ENCODE peak calls at places on chromosome 3, in ten cellular contexts. H is glutamatergic neuron, R is pancreas, Y is mesothelial cell of epicardium, X is AG04450, I is fibroblast of lung, G is upper lobe of right lung, A is fibroblast of the aortic adventitia, N is natural killer cell, U is GM23338. F is an unnamed sample.

GRCh38 chr3:112794622-112795172 is 52.0 kb downstream of the CD200R1L start:
- DNase-seq in I (no peak), N (no peak), U (no peak), G (no peak), X (no peak), Y (no peak), H (no peak), R (no peak), A (no peak), F (no peak)

GRCh38 chr3:25478358-25478757 is 50.3 kb downstream of the RARB start:
- DNase-seq in A (no peak), N (no peak), I (no peak), U (no peak), G (no peak), H (no peak), R (no peak), Y (no peak), X (no peak), F (no peak)

GRCh38 chr3:190089711-190090110 is 31.0 kb downstream of the P3H2 start:
- DNase-seq in H (no peak), N (no peak), A (no peak), G (no peak), R (no peak), X (no peak), Y (no peak), U (no peak), I (peak; percentile 76), F (peak; percentile 38)

GRCh38 chr3:87052499-87053260 is 61.7 kb upstream of the VGLL3 start:
- DNase-seq in H (no peak), R (no peak), I (no peak), X (no peak), U (peak; percentile 66), N (no peak), G (no peak), A (no peak), Y (no peak), F (no peak)

GRCh38 chr3:106114848-106115247 is 246.0 kb upstream of the CBLB start:
- DNase-seq in Y (no peak), X (no peak), A (peak; percentile 71), G (no peak), I (peak; percentile 60), H (no peak), N (no peak), U (no peak), R (no peak), F (no peak)

GRCh38 chr3:65575376-65575840 is 463.3 kb downstream of the MAGI1 start:
- DNase-seq in G (no peak), R (no peak), U (no peak), N (no peak), A (peak; percentile 81), I (peak; percentile 90), H (no peak), X (peak; percentile 88), Y (no peak), F (no peak)

GRCh38 chr3:113211370-113212154 is at the start of gene BOC:
- DNase-seq in G (peak; percentile 68), I (peak; percentile 82), H (peak; percentile 51), N (no peak), R (peak; percentile 57), A (peak; percentile 69), Y (no peak), U (peak; percentile 75), X (no peak), F (peak; percentile 74)

GRCh38 chr3:87167634-87168456 is 59.3 kb upstream of the CHMP2B start:
- DNase-seq in G (no peak), I (peak; percentile 34), R (no peak), Y (no peak), X (no peak), H (no peak), U (peak; percentile 71), A (peak; percentile 77), N (no peak), F (peak; percentile 28)

DNA sequence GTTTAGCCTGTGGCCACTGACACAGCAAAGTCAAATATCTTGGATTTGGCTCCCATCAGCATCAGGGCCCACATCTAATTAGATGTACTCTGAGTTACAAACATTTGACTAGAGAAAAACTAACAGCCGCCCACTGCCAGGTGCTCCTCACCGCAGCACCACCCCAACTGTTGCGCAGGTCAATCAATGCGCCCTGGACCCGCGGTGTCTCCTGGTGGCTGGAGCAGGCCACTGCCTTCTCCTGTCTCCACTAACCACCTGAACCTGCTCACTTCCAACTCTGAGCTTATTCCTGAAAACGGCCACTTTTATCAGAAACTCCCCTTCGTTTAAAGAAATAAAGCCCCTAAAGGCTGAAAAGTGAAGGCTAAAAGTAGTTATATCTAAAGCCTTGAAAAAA is 4.3 kb downstream of the RIOX2 start:
- DNase-seq in Y (no peak), R (no peak), U (peak; percentile 56), I (no peak), H (no peak), G (no peak), X (no peak), N (no peak), A (no peak), F (no peak)
- TF ChIP-seq CTCF in Y (no peak), R (no peak), U (peak; percentile 67), I (no peak), H (no peak), G (no peak), X (no peak), N (no peak), A (no peak), F (no peak)

GRCh38 chr3:101193957-101194356 is 126.4 kb downstream of the IMPG2 start:
- DNase-seq in R (no peak), Y (no peak), X (no peak), H (no peak), A (peak; percentile 54), N (no peak), I (peak; percentile 71), G (no peak), U (no peak), F (no peak)

GRCh38 chr3:101200461-101200860 is 119.9 kb downstream of the IMPG2 start:
- DNase-seq in A (peak; percentile 57), I (no peak), X (no peak), U (no peak), Y (no peak), H (no peak), R (no peak), G (no peak), N (no peak), F (no peak)

DNA sequence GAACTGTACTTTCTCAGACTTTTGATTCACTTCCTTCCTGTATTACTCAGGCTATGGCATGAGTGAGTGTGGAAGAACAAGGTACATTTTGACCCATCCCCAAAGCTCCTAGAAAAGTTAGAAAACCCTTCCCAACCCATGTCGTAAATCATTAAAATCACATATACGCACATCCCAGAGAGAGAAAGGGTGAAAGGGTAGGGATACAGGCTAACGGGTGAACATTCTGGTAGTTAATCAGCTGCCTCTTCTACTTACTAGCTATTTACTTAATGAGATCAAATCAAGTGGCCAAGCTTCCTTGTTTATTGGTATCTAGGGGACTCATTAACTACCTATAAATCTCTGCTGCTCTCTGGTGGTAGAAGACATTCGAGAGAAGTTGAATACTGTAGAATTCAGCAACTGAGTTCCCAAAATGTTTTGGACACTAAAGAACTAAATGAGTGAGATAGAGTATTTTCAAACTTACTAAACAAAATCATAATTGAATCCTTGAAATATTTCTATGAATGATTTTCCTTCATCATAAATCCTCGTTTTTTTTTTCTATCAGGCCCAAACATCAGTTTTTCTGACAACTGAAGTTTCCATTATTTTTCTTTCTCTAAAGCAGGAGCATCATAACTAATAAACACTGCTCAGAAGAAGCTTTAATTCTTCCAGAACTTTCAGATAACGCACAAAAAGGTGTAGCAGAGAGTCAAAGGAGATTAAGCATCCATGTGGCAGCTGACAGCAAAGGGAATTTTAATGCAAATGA is 124.2 kb downstream of the IMPG2 start:
- DNase-seq in X (no peak), H (no peak), R (no peak), A (peak; percentile 82), I (peak; percentile 49), Y (no peak), N (no peak), G (no peak), U (peak; percentile 83), F (peak; percentile 12)
- TF ChIP-seq CTCF in X (peak; percentile 76), H (no peak), R (peak; percentile 9), A (peak; percentile 73), I (peak; percentile 66), Y (no peak), N (no peak), G (peak; percentile 66), U (peak; percentile 66), F (no peak)

GRCh38 chr3:49567406-49567805 is 13.1 kb downstream of the BSN start:
- DNase-seq in N (no peak), X (no peak), R (no peak), A (no peak), Y (no peak), H (no peak), I (no peak), U (no peak), G (no peak), F (no peak)

GRCh38 chr3:49568965-49569364 is 14.7 kb downstream of the BSN start:
- DNase-seq in A (no peak), U (no peak), N (no peak), X (no peak), G (no peak), H (no peak), Y (no peak), I (no peak), R (no peak), F (no peak)

GRCh38 chr3:49563766-49564165 is 9.5 kb downstream of the BSN start:
- DNase-seq in Y (no peak), N (no peak), X (no peak), I (no peak), U (no peak), G (peak; percentile 31), A (no peak), H (no peak), R (no peak), F (no peak)

GRCh38 chr3:49566312-49566711 is 12.0 kb downstream of the BSN start:
- DNase-seq in R (no peak), X (no peak), Y (no peak), G (no peak), A (peak; percentile 10), I (no peak), N (no peak), U (peak; percentile 69), H (no peak), F (no peak)

GRCh38 chr3:49563040-49563578 is 8.8 kb downstream of the BSN start:
- DNase-seq in R (no peak), Y (no peak), A (no peak), N (no peak), X (no peak), G (peak; percentile 44), H (no peak), I (no peak), U (peak; percentile 74), F (no peak)
- TF ChIP-seq CTCF in R (no peak), Y (no peak), A (no peak), N (no peak), X (peak; percentile 2), G (no peak), H (peak; percentile 9), I (no peak), U (no peak), F (no peak)

GRCh38 chr3:143650120-143650519 is 198.1 kb downstream of the SLC9A9 start:
- DNase-seq in U (no peak), G (no peak), R (no peak), A (no peak), I (no peak), H (no peak), X (no peak), Y (no peak), N (no peak), F (no peak)

GRCh38 chr3:143648218-143648617 is 200.1 kb downstream of the SLC9A9 start:
- DNase-seq in N (no peak), U (peak; percentile 9), Y (no peak), I (no peak), G (no peak), R (no peak), X (no peak), A (no peak), H (no peak), F (no peak)

GRCh38 chr3:143652118-143652517 is 196.2 kb downstream of the SLC9A9 start:
- DNase-seq in H (no peak), X (no peak), N (no peak), U (no peak), I (no peak), R (no peak), A (no peak), Y (no peak), G (no peak), F (no peak)

GRCh38 chr3:143650827-143651226 is 197.4 kb downstream of the SLC9A9 start:
- DNase-seq in G (no peak), Y (no peak), U (no peak), N (no peak), R (no peak), X (no peak), A (no peak), I (peak; percentile 14), H (no peak), F (no peak)

DNA sequence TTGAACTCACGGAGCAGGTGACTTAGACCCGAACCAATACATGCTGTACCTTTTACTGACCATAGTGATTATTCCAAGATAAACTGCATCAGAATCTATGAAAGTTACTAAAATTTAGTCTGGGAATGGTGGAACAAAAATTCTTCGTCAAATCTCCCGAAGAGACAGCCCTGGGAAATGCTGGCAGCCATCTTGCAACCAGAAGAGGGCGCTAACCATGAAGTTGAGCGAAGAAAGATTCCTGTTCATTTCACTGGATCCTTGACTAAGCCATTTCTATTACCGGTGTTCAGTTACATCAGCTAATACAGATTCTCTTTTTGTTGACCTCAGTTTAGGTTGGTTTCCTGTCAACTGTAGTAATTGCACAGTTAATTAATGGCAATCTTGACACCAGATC is 199.6 kb downstream of the SLC9A9 start:
- DNase-seq in Y (no peak), H (peak; percentile 39), N (no peak), R (no peak), G (no peak), U (peak; percentile 77), A (no peak), I (no peak), X (no peak), F (no peak)
- TF ChIP-seq CTCF in Y (peak; percentile 30), H (peak; percentile 55), N (peak; percentile 11), R (no peak), G (peak; percentile 22), U (peak; percentile 83), A (peak; percentile 22), I (peak; percentile 37), X (no peak), F (no peak)